ENCODE peak calls at places on chromosomes 3 and 15, in eight cellular contexts. S is natural killer cell, G is psoas muscle, Y is right atrium auricular region, R is nephron progenitor cell, I is HL-60, Q is pancreas, V is D721Med. X is an unnamed sample.

GRCh38 chr15:70512772-70513362 is 250.5 kb downstream of the UACA start:
- DNase-seq in V (peak; percentile 53), R (no peak), G (no peak), Y (no peak), I (peak; percentile 86), S (peak; percentile 52), Q (no peak), X (peak; percentile 81)

GRCh38 chr15:31471731-31472430 is 145.2 kb downstream of the KLF13 start:
- DNase-seq in I (no peak), S (no peak), Q (no peak), G (no peak), Y (peak; percentile 64), V (no peak), R (no peak), X (no peak)

GRCh38 chr3:185960518-185961288 is 22.9 kb upstream of the TRA2B start:
- DNase-seq in Q (no peak), R (no peak), V (no peak), G (no peak), I (no peak), Y (no peak), S (no peak), X (no peak)

GRCh38 chr3:107674371-107674770 is 151.6 kb downstream of the BBX start:
- DNase-seq in I (no peak), Q (no peak), R (no peak), V (no peak), G (peak; percentile 23), S (no peak), Y (no peak), X (no peak)

GRCh38 chr15:98582900-98583554 is 65.3 kb upstream of the IGF1R start:
- DNase-seq in G (no peak), Y (no peak), S (no peak), R (peak; percentile 11), V (no peak), Q (no peak), I (no peak), X (no peak)

GRCh38 chr3:45272828-45273470 is 46.9 kb upstream of the TMEM158 start:
- DNase-seq in G (no peak), R (no peak), S (no peak), Q (no peak), V (no peak), Y (no peak), I (no peak), X (no peak)

GRCh38 chr3:146612015-146612414 is 6.9 kb upstream of the PLSCR5 start:
- DNase-seq in Y (no peak), Q (no peak), V (no peak), R (no peak), I (no peak), S (no peak), G (no peak), X (no peak)

GRCh38 chr3:185796431-185797107 is 28.3 kb downstream of the IGF2BP2 start:
- DNase-seq in I (no peak), R (no peak), V (no peak), Y (no peak), Q (peak; percentile 24), S (no peak), G (no peak), X (no peak)

GRCh38 chr3:42557849-42558248 is 23.9 kb downstream of the SEC22C start:
- DNase-seq in R (no peak), Q (no peak), Y (no peak), S (no peak), I (no peak), V (no peak), G (no peak), X (no peak)

GRCh38 chr3:45950686-45951600 is 7.7 kb downstream of the CXCR6 start:
- DNase-seq in R (no peak), I (no peak), Q (no peak), G (no peak), S (no peak), Y (no peak), V (no peak), X (no peak)

GRCh38 chr3:100210777-100211145 is 50.0 kb upstream of the TBC1D23 start:
- DNase-seq in V (no peak), Y (no peak), S (no peak), Q (no peak), G (no peak), R (no peak), I (no peak), X (no peak)

GRCh38 chr15:68699881-68700394 is 120.8 kb downstream of the ANP32A start:
- DNase-seq in G (no peak), R (peak; percentile 21), S (no peak), I (peak; percentile 2), Y (no peak), Q (no peak), V (no peak), X (no peak)

GRCh38 chr3:141274411-141275031 is 42.9 kb downstream of the PXYLP1 start:
- DNase-seq in R (no peak), S (no peak), Y (peak; percentile 48), Q (no peak), I (no peak), G (no peak), V (no peak), X (no peak)

GRCh38 chr3:143287403-143287802 is 167.8 kb downstream of the CHST2 start:
- DNase-seq in G (no peak), V (no peak), R (no peak), Y (no peak), S (no peak), I (no peak), Q (no peak), X (no peak)

GRCh38 chr3:123637841-123638240 is 53.0 kb upstream of the HACD2 start:
- DNase-seq in R (no peak), G (no peak), S (no peak), V (no peak), I (no peak), Q (no peak), Y (no peak), X (no peak)

GRCh38 chr3:153756816-153757215 is 364.4 kb upstream of the ARHGEF26 start:
- DNase-seq in Y (no peak), R (no peak), Q (no peak), G (no peak), S (no peak), V (no peak), I (no peak), X (no peak)

GRCh38 chr3:154181127-154181691 is 60.0 kb downstream of the ARHGEF26 start:
- DNase-seq in V (no peak), I (no peak), S (no peak), G (no peak), R (no peak), Y (no peak), Q (no peak), X (no peak)

GRCh38 chr3:126340596-126340942 is 16.6 kb downstream of the KLF15 start:
- DNase-seq in Q (no peak), Y (peak; percentile 53), I (no peak), G (no peak), R (no peak), V (no peak), S (peak; percentile 1), X (no peak)

GRCh38 chr15:96341465-96342142 is 11.1 kb downstream of the NR2F2 start:
- DNase-seq in V (no peak), S (no peak), Q (no peak), I (no peak), Y (peak; percentile 57), G (no peak), R (peak; percentile 50), X (no peak)

GRCh38 chr15:57570994-57571393 is 20.7 kb upstream of the MYZAP start:
- DNase-seq in I (no peak), Y (no peak), R (no peak), Q (no peak), G (no peak), S (no peak), V (no peak), X (no peak)

GRCh38 chr15:45458746-45459403 is 63.7 kb downstream of the SLC30A4 start:
- DNase-seq in V (no peak), S (peak; percentile 78), Q (peak; percentile 65), G (peak; percentile 60), I (peak; percentile 60), Y (peak; percentile 83), R (peak; percentile 84), X (peak; percentile 56)

GRCh38 chr15:85725019-85725418 is 69.7 kb downstream of the KLHL25 start:
- DNase-seq in S (no peak), G (no peak), Q (no peak), I (no peak), Y (no peak), V (no peak), R (no peak), X (no peak)

GRCh38 chr3:111482611-111483010 is 59.4 kb upstream of the CD96 start:
- DNase-seq in R (no peak), Q (no peak), Y (no peak), I (no peak), G (no peak), V (no peak), S (no peak), X (no peak)

GRCh38 chr15:36161781-36162212 is 417.6 kb upstream of the CDIN1 start:
- DNase-seq in Y (peak; percentile 71), S (no peak), G (no peak), I (no peak), V (no peak), Q (no peak), R (no peak), X (no peak)
- TF ChIP-seq CTCF in Y (no peak), S (no peak), G (no peak), I (no peak), V (no peak), Q (no peak), R (no peak), X (no peak)

GRCh38 chr3:12495749-12496452 is 11.6 kb downstream of the TSEN2 start:
- DNase-seq in Q (no peak), R (no peak), S (no peak), G (no peak), V (no peak), I (no peak), Y (no peak), X (no peak)
- TF ChIP-seq CTCF in Q (no peak), R (peak; percentile 9), S (no peak), G (no peak), V (no peak), I (no peak), Y (no peak), X (no peak)

GRCh38 chr3:76728411-76728810 is 311.5 kb upstream of the ROBO2 start:
- DNase-seq in Y (no peak), S (no peak), V (no peak), R (no peak), G (no peak), Q (no peak), I (no peak), X (no peak)
- TF ChIP-seq CTCF in Y (no peak), S (no peak), V (no peak), R (no peak), G (no peak), Q (no peak), I (no peak), X (no peak)

GRCh38 chr3:178127221-178127620 is 409.0 kb upstream of the KCNMB2 start:
- DNase-seq in Y (no peak), G (no peak), S (no peak), R (no peak), Q (no peak), I (no peak), V (no peak), X (no peak)
- TF ChIP-seq CTCF in Y (no peak), G (no peak), S (no peak), R (no peak), Q (no peak), I (no peak), V (no peak), X (no peak)

X was measured in CD14-positive monocyte.